ENCODE peak calls at places on chromosome 5, in eight cellular contexts. S is HCT116, B is K562, U is GM12865, W is astrocyte of the cerebellum, M is body of pancreas, G is aorta, T is testis. R is an unnamed sample.

GRCh38 chr5:82163459-82164108 is 114.6 kb downstream of the RPS23 start:
- DNase-seq in S (no peak), B (no peak), U (no peak), W (no peak), M (no peak), G (no peak), T (no peak), R (no peak)

GRCh38 chr5:84688566-84688965 is 303.9 kb upstream of the EDIL3 start:
- DNase-seq in S (no peak), B (no peak), U (no peak), W (peak), M (no peak), G (no peak), T (no peak), R (peak)

GRCh38 chr5:23014251-23014650 is 161.1 kb upstream of the CDH12 start:
- DNase-seq in S (no peak), B (no peak), U (no peak), W (no peak), M (no peak), G (no peak), T (no peak), R (no peak)

GRCh38 chr5:170219615-170220014 is 13.2 kb upstream of the C5orf58 start:
- DNase-seq in S (peak), B (no peak), U (no peak), W (no peak), M (no peak), G (no peak), T (no peak), R (no peak)

GRCh38 chr5:23024470-23024869 is 171.3 kb upstream of the CDH12 start:
- DNase-seq in S (no peak), B (no peak), U (no peak), W (no peak), M (no peak), G (no peak), T (no peak), R (peak)

GRCh38 chr5:180670586-180671359 is 21.4 kb upstream of the FLT4 start:
- DNase-seq in S (peak), B (peak), U (peak), W (peak), M (peak), G (no peak), T (peak), R (peak)

GRCh38 chr5:128693779-128694178 is 155.7 kb upstream of the FBN2 start:
- DNase-seq in S (no peak), B (no peak), U (no peak), W (no peak), M (no peak), G (no peak), T (no peak), R (no peak)

GRCh38 chr5:59104400-59105117 is 521.7 kb downstream of the RAB3C start:
- DNase-seq in S (no peak), B (no peak), U (no peak), W (no peak), M (no peak), G (no peak), T (no peak), R (peak)

GRCh38 chr5:400282-401215 is 42.4 kb upstream of the EXOC3 start:
- DNase-seq in S (no peak), B (no peak), U (no peak), W (no peak), M (no peak), G (peak), T (no peak), R (peak)

GRCh38 chr5:42828661-42829060 is 17.0 kb upstream of the SELENOP start:
- DNase-seq in S (no peak), B (no peak), U (no peak), W (no peak), M (no peak), G (no peak), T (no peak), R (no peak)

GRCh38 chr5:10921176-10921575 is 160.1 kb upstream of the DAP start:
- DNase-seq in S (no peak), B (no peak), U (no peak), W (no peak), M (no peak), G (no peak), T (no peak), R (no peak)

GRCh38 chr5:82603280-82603987 is 325.3 kb upstream of the RPS23 start:
- DNase-seq in S (no peak), B (no peak), U (peak), W (no peak), M (no peak), G (no peak), T (no peak), R (no peak)

GRCh38 chr5:33641722-33642505 is 201.1 kb downstream of the TARS1 start:
- DNase-seq in S (no peak), B (no peak), U (peak), W (peak), M (no peak), G (no peak), T (no peak), R (no peak)

GRCh38 chr5:178376906-178377582 is 144.4 kb upstream of the PHYKPL start:
- DNase-seq in S (no peak), B (no peak), U (no peak), W (no peak), M (no peak), G (no peak), T (no peak), R (peak)

GRCh38 chr5:93249651-93250289 is 331.2 kb downstream of the NR2F1-AS1 start:
- DNase-seq in S (peak), B (no peak), U (no peak), W (peak), M (no peak), G (no peak), T (no peak), R (peak)

GRCh38 chr5:159422371-159422770 is 92.1 kb upstream of the IL12B start:
- DNase-seq in S (no peak), B (no peak), U (no peak), W (no peak), M (no peak), G (no peak), T (no peak), R (no peak)

GRCh38 chr5:111697881-111698757 is 58.9 kb downstream of the NREP start:
- DNase-seq in S (no peak), B (no peak), U (peak), W (no peak), M (no peak), G (no peak), T (no peak), R (peak)

GRCh38 chr5:74762599-74762998 is 4.3 kb downstream of the GFM2 start:
- DNase-seq in S (peak), B (no peak), U (no peak), W (no peak), M (no peak), G (no peak), T (no peak), R (no peak)

GRCh38 chr5:143311428-143311827 is 92.1 kb downstream of the NR3C1 start:
- DNase-seq in S (no peak), B (no peak), U (no peak), W (no peak), M (no peak), G (no peak), T (no peak), R (no peak)

GRCh38 chr5:32777733-32778132 is 66.6 kb downstream of the NPR3 start:
- DNase-seq in S (no peak), B (no peak), U (no peak), W (no peak), M (no peak), G (no peak), T (no peak), R (peak)

GRCh38 chr5:141941307-141941706 is 16.7 kb downstream of the PCDH12 start:
- DNase-seq in S (no peak), B (no peak), U (no peak), W (peak), M (no peak), G (peak), T (no peak), R (no peak)

GRCh38 chr5:149485655-149486615 is 65.3 kb downstream of the CSNK1A1 start:
- DNase-seq in S (peak), B (no peak), U (no peak), W (peak), M (peak), G (peak), T (no peak), R (peak)

GRCh38 chr5:128084228-128085167 is 932 bp downstream of the SLC12A2 start:
- DNase-seq in S (no peak), B (peak), U (peak), W (no peak), M (peak), G (peak), T (peak), R (peak)

GRCh38 chr5:67004730-67005350 is 191.8 kb downstream of the CD180 start:
- DNase-seq in S (no peak), B (no peak), U (no peak), W (no peak), M (no peak), G (no peak), T (no peak), R (no peak)

GRCh38 chr5:68232272-68232671 is 16.7 kb downstream of the PIK3R1 start:
- DNase-seq in S (no peak), B (no peak), U (no peak), W (no peak), M (no peak), G (no peak), T (no peak), R (no peak)
- H3K4me3 ChIP-seq in S (no peak), B (no peak), U (no peak), W (no peak), M (no peak), G (no peak), T (no peak), R (no peak)

GRCh38 chr5:2750758-2751464 is 566 bp downstream of the IRX2 start:
- DNase-seq in S (no peak), B (no peak), U (no peak), W (no peak), M (no peak), G (no peak), T (no peak), R (peak)
- H3K4me3 ChIP-seq in S (no peak), B (no peak), U (no peak), W (peak), M (no peak), G (peak), T (peak), R (peak)

GRCh38 chr5:138874771-138875628 is at the start of gene LRRTM2:
- DNase-seq in S (no peak), B (no peak), U (no peak), W (peak), M (no peak), G (no peak), T (no peak), R (peak)

GRCh38 chr5:138873096-138873885 is 1.8 kb downstream of the LRRTM2 start:
- DNase-seq in S (no peak), B (no peak), U (no peak), W (no peak), M (no peak), G (no peak), T (no peak), R (no peak)

GRCh38 chr5:138873886-138874200 is 1.3 kb downstream of the LRRTM2 start:
- DNase-seq in S (no peak), B (no peak), U (no peak), W (no peak), M (no peak), G (no peak), T (no peak), R (no peak)

GRCh38 chr5:138876811-138877210 is 1.7 kb upstream of the LRRTM2 start:
- DNase-seq in S (no peak), B (no peak), U (no peak), W (no peak), M (no peak), G (no peak), T (no peak), R (no peak)

DNA sequence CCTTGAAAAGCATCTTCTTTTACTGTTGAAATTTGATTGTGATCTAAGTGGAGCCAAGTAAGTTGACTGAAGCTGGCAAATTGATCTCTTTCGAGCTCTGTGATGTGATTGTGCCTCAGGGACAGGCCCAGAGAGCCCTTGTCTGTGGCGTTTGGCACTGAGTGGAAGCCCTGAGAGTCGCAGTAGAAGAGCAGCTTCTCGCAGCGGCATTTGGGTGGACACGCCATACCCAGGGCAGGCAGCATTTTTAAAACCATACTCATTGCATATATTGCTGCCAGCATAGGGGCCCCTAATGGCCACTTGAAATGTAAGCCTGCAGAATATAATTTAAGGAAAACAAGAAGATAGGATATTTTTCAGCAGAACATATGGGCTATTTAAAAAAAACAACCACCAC is 894 bp downstream of the LRRTM2 start:
- DNase-seq in S (no peak), B (no peak), U (no peak), W (no peak), M (no peak), G (no peak), T (no peak), R (peak)
- H3K4me3 ChIP-seq in S (no peak), B (no peak), U (no peak), W (peak), M (no peak), G (no peak), T (no peak), R (peak)

GRCh38 chr5:139746691-139747582 is 48.7 kb upstream of the PSD2 start:
- DNase-seq in S (no peak), B (peak), U (peak), W (no peak), M (peak), G (peak), T (no peak), R (peak)

GRCh38 chr5:139747583-139748504 is 47.8 kb upstream of the PSD2 start:
- DNase-seq in S (no peak), B (peak), U (peak), W (no peak), M (peak), G (peak), T (peak), R (peak)

GRCh38 chr5:139745121-139745799 is 50.3 kb upstream of the PSD2 start:
- DNase-seq in S (peak), B (peak), U (peak), W (peak), M (peak), G (peak), T (no peak), R (peak)

GRCh38 chr5:139744471-139745120 is 51.0 kb upstream of the PSD2 start:
- DNase-seq in S (no peak), B (no peak), U (no peak), W (no peak), M (no peak), G (no peak), T (no peak), R (peak)

DNA sequence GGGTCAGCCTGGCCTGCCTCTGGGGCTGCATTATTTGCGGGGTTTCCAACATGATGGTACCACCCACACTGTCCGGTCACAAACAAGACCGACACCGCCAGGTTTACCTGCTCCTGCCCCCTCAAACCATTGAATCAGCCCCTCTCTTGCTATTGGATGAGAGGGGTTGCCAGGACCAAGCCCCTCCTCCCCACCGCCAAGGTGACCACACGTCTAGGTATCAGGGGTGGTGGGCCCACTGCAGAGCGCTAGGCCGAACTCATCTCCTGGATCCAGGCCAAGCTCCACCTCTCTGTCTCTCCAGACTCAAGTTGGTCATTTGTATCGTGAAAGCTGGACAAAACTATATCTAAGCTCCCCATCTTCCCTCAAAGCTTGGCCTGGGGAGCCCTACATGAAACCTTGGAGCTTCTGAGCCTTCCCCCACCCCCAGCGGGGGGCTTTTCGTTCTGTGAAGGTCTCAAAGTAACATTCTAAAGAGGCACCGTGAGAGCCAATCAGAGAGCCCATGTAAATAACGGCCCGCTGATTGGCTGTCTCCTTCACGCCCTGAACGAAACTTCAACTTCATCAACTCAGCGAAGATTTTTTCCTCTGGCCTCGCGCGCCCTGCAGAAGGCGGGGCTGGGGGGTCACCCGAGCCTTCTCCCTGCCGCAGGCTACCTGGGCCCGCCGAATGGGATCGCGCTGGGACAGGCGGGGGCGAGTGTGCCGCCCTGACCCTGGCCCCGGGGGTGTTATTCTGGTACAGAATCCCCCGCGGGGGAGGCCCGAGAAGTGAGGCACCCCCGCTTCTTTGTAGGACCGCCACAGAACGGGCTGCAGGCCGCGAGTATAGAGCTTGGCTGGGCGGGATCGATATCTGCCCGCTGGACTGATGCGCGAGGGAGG is 49.6 kb upstream of the PSD2 start:
- DNase-seq in S (peak), B (peak), U (peak), W (peak), M (peak), G (peak), T (peak), R (peak)
- H3K4me3 ChIP-seq in S (peak), B (peak), U (peak), W (no peak), M (no peak), G (peak), T (peak), R (peak)

DNA sequence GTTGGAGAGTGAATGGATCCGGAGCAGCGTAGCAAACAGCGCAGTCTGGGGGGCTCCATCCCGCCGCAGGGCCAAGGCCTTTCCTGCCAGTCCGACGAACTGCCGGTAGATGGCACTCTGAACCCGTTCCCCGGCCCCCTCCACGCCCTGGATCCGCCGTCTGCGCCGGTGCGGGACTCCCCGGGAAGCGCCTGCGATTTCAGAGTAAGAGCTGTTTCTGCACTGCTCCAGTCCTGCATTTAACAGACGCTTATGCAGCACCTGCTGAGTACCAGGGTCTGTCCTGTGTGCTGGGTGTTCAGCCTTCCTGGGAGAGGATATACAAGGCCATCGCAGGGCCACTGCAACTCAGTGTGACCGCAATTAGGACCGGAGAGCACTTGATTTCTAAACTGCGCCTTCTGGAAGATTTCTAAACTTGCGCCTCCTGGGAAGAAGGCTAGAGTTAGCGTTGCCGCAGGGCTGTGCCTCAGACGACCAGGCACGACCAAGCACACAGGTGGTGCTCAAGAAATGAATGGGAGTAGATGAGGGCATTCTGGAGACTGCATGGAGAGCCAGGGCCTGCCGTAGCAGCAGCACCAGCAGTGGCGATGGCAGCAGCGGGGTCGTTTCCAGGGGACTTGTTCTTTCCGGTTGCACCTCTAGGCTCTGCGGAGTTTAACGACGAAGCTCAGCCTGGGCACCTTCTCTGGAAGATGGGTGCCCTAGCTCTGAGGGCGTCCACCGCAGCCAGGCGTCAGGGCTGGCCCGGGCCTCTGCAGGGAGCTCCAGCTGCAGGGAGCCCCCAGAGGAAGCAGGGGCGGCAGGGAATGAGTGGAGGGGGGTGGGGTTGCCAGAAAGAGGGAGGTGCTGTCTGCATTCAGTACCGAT is 14.3 kb upstream of the TIFAB start:
- DNase-seq in S (peak), B (peak), U (peak), W (peak), M (peak), G (peak), T (peak), R (peak)
- H3K4me3 ChIP-seq in S (no peak), B (no peak), U (no peak), W (no peak), M (no peak), G (no peak), T (peak), R (peak)

DNA sequence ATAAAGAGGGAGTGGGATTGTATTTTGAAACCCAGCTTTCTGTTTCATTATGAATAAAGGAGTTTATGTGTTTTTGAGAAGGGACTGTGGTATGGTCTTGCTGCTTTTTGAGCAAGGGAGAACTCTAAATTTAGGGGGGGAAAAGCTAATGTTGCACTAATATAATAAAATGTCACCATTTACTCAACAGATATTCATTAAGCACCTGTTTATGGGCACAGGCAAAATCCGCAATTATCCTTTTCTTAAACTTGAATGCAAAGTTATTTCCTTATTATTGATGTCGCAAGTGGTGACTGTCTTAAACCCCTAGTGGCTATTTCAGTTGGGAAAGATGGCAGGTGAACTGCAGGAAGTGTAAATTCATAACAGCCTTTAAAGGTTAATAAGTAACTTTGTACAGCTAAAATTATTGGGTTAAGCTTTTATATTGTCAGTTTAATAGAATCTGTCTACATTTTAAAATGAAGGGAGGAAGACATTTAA is 1.5 kb downstream of the CDC42SE2 start:
- DNase-seq in S (peak), B (peak), U (peak), W (no peak), M (peak), G (no peak), T (no peak), R (no peak)
- H3K4me3 ChIP-seq in S (peak), B (peak), U (peak), W (peak), M (peak), G (no peak), T (peak), R (peak)

DNA sequence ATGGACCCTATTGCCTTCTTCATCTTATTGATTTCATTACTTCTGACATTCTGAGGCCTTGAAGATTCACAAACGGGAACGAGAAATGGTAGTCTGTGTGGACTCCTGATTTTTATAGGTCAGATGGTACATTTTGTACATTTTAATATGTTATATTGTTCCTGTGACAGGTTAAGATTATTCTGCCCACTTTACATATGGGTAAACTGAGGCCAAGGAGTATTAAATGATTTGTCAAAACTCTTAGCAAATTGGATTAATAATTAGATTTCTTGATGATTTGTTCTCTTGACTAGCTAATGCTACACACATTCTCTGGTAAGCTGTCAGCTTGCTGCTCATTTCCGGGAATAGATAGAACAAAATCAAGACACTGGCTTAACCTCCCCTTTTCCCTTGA is 1.9 kb downstream of the FAM53C start:
- DNase-seq in S (no peak), B (no peak), U (no peak), W (no peak), M (no peak), G (no peak), T (no peak), R (no peak)
- H3K4me3 ChIP-seq in S (no peak), B (peak), U (peak), W (peak), M (no peak), G (no peak), T (no peak), R (peak)